ENCODE peak calls at places on chromosomes 3 and 15, in four cellular contexts. One of them, this sample, is unnamed.

GRCh38 chr3:150146891-150147761 is 176.4 kb upstream of the PFN2 start:
- DNase-seq in astrocyte: peak; percentile 97
- DNase-seq in Peyer's patch: no peak
- DNase-seq in A673: no peak
- DNase-seq in this sample: peak; percentile 97

GRCh38 chr3:101381809-101382208 is 61.4 kb upstream of the IMPG2 start:
- DNase-seq in astrocyte: peak; percentile 22
- DNase-seq in Peyer's patch: no peak
- DNase-seq in A673: peak; percentile 77
- DNase-seq in this sample: peak; percentile 73

GRCh38 chr3:179037361-179037760 is 34.2 kb downstream of the ZMAT3 start:
- DNase-seq in astrocyte: peak; percentile 95
- DNase-seq in Peyer's patch: peak; percentile 59
- DNase-seq in A673: peak; percentile 91
- DNase-seq in this sample: peak; percentile 95

GRCh38 chr3:3307491-3307890 is 128.0 kb upstream of the CRBN start:
- DNase-seq in astrocyte: no peak
- DNase-seq in Peyer's patch: no peak
- DNase-seq in A673: no peak
- DNase-seq in this sample: no peak

GRCh38 chr3:183082355-183082915 is 16.9 kb downstream of the MCCC1 start:
- DNase-seq in astrocyte: no peak
- DNase-seq in Peyer's patch: no peak
- DNase-seq in A673: no peak
- DNase-seq in this sample: no peak

GRCh38 chr3:119649764-119650163 is 10.6 kb downstream of the POPDC2 start:
- DNase-seq in astrocyte: no peak
- DNase-seq in Peyer's patch: no peak
- DNase-seq in A673: no peak
- DNase-seq in this sample: peak; percentile 44

GRCh38 chr3:122101646-122102045 is 46.5 kb downstream of the CD86 start:
- DNase-seq in astrocyte: peak; percentile 20
- DNase-seq in Peyer's patch: no peak
- DNase-seq in A673: peak; percentile 78
- DNase-seq in this sample: peak; percentile 58

GRCh38 chr3:184315506-184315867 is 1.1 kb downstream of the EIF4G1 start:
- DNase-seq in astrocyte: no peak
- DNase-seq in Peyer's patch: no peak
- DNase-seq in A673: no peak
- DNase-seq in this sample: no peak

GRCh38 chr15:100430381-100430780 is 88.6 kb upstream of the ADAMTS17 start:
- DNase-seq in astrocyte: no peak
- DNase-seq in Peyer's patch: no peak
- DNase-seq in A673: no peak
- DNase-seq in this sample: no peak

GRCh38 chr3:133119146-133119545 is 81.0 kb downstream of the TMEM108 start:
- DNase-seq in astrocyte: no peak
- DNase-seq in Peyer's patch: no peak
- DNase-seq in A673: no peak
- DNase-seq in this sample: no peak

GRCh38 chr15:50189630-50190029 is 7.6 kb downstream of the SLC27A2 start:
- DNase-seq in astrocyte: no peak
- DNase-seq in Peyer's patch: no peak
- DNase-seq in A673: no peak
- DNase-seq in this sample: no peak

GRCh38 chr3:47083786-47084185 is 80.1 kb downstream of the SETD2 start:
- DNase-seq in astrocyte: no peak
- DNase-seq in Peyer's patch: no peak
- DNase-seq in A673: no peak
- DNase-seq in this sample: no peak

GRCh38 chr3:141940204-141940776 is 63.8 kb downstream of the ATP1B3 start:
- DNase-seq in astrocyte: peak; percentile 71
- DNase-seq in Peyer's patch: peak; percentile 74
- DNase-seq in A673: peak; percentile 78
- DNase-seq in this sample: peak; percentile 28

GRCh38 chr3:47162695-47163022 is 1.3 kb downstream of the SETD2 start:
- DNase-seq in astrocyte: no peak
- DNase-seq in Peyer's patch: no peak
- DNase-seq in A673: no peak
- DNase-seq in this sample: peak; percentile 24

GRCh38 chr3:69718832-69719231 is 20.4 kb upstream of the MITF start:
- DNase-seq in astrocyte: no peak
- DNase-seq in Peyer's patch: no peak
- DNase-seq in A673: no peak
- DNase-seq in this sample: no peak

GRCh38 chr3:27114684-27115083 is 254.5 kb downstream of the NEK10 start:
- DNase-seq in astrocyte: peak; percentile 44
- DNase-seq in Peyer's patch: no peak
- DNase-seq in A673: no peak
- DNase-seq in this sample: peak; percentile 17

GRCh38 chr3:183217548-183218321 is 35.3 kb upstream of the B3GNT5 start:
- DNase-seq in astrocyte: no peak
- DNase-seq in Peyer's patch: no peak
- DNase-seq in A673: no peak
- DNase-seq in this sample: no peak

GRCh38 chr3:180073561-180073960 is 36.8 kb upstream of the PEX5L start:
- DNase-seq in astrocyte: peak; percentile 13
- DNase-seq in Peyer's patch: no peak
- DNase-seq in A673: no peak
- DNase-seq in this sample: no peak

GRCh38 chr15:59456114-59456513 is 18.1 kb downstream of the FAM81A start:
- DNase-seq in astrocyte: no peak
- DNase-seq in Peyer's patch: peak; percentile 81
- DNase-seq in A673: no peak
- DNase-seq in this sample: no peak

GRCh38 chr3:121736112-121736511 is 13.4 kb downstream of the GOLGB1 start:
- DNase-seq in astrocyte: peak; percentile 65
- DNase-seq in Peyer's patch: no peak
- DNase-seq in A673: no peak
- DNase-seq in this sample: peak; percentile 40

GRCh38 chr3:123153124-123153523 is 48.6 kb upstream of the SEC22A start:
- DNase-seq in astrocyte: no peak
- DNase-seq in Peyer's patch: no peak
- DNase-seq in A673: peak; percentile 20
- DNase-seq in this sample: no peak

GRCh38 chr3:132464066-132464465 is 46.8 kb downstream of the DNAJC13 start:
- DNase-seq in astrocyte: peak; percentile 65
- DNase-seq in Peyer's patch: no peak
- DNase-seq in A673: no peak
- DNase-seq in this sample: peak; percentile 81

GRCh38 chr3:16280671-16281070 is 15.7 kb downstream of the OXNAD1 start:
- DNase-seq in astrocyte: no peak
- DNase-seq in Peyer's patch: no peak
- DNase-seq in A673: no peak
- DNase-seq in this sample: no peak

GRCh38 chr15:45471151-45471550 is 51.4 kb downstream of the SLC30A4 start:
- DNase-seq in astrocyte: no peak
- DNase-seq in Peyer's patch: no peak
- DNase-seq in A673: no peak
- DNase-seq in this sample: no peak

GRCh38 chr3:105811518-105812193 is 57.2 kb downstream of the CBLB start:
- DNase-seq in astrocyte: no peak
- DNase-seq in Peyer's patch: no peak
- DNase-seq in A673: no peak
- DNase-seq in this sample: no peak

GRCh38 chr15:70533931-70534742 is 229.2 kb downstream of the UACA start:
- DNase-seq in astrocyte: peak; percentile 25
- DNase-seq in Peyer's patch: no peak
- DNase-seq in A673: peak; percentile 63
- DNase-seq in this sample: no peak

GRCh38 chr3:49217688-49218470 is 46.5 kb downstream of the KLHDC8B start:
- DNase-seq in astrocyte: no peak
- DNase-seq in Peyer's patch: peak; percentile 22
- DNase-seq in A673: no peak
- DNase-seq in this sample: peak; percentile 23

GRCh38 chr15:66515901-66516322 is 10.8 kb downstream of the ZWILCH start:
- DNase-seq in astrocyte: no peak
- DNase-seq in Peyer's patch: no peak
- DNase-seq in A673: peak; percentile 66
- DNase-seq in this sample: peak; percentile 13

GRCh38 chr15:30984118-30984517 is 7.3 kb downstream of the MTMR10 start:
- DNase-seq in astrocyte: no peak
- DNase-seq in Peyer's patch: no peak
- DNase-seq in A673: no peak
- DNase-seq in this sample: peak; percentile 28

GRCh38 chr3:14461748-14462324 is 59.4 kb downstream of the SLC6A6 start:
- DNase-seq in astrocyte: peak; percentile 52
- DNase-seq in Peyer's patch: peak; percentile 72
- DNase-seq in A673: peak; percentile 50
- DNase-seq in this sample: peak; percentile 85

GRCh38 chr15:45583731-45584639 is 3.2 kb upstream of the BLOC1S6 start:
- DNase-seq in astrocyte: no peak
- DNase-seq in Peyer's patch: no peak
- DNase-seq in A673: peak; percentile 31
- DNase-seq in this sample: no peak

GRCh38 chr3:51955893-51956770 is 951 bp downstream of the GPR62 start:
- DNase-seq in astrocyte: peak; percentile 47
- DNase-seq in Peyer's patch: peak; percentile 58
- DNase-seq in A673: peak; percentile 51
- DNase-seq in this sample: peak; percentile 55
- H3K4me3 ChIP-seq in astrocyte: peak overlapping the region; percentile 39
- H3K4me3 ChIP-seq in Peyer's patch: peak overlapping the region; percentile 55
- H3K4me3 ChIP-seq in A673: peak overlapping the region; percentile 34
- H3K4me3 ChIP-seq in this sample: peak overlapping the region; percentile 37

DNA sequence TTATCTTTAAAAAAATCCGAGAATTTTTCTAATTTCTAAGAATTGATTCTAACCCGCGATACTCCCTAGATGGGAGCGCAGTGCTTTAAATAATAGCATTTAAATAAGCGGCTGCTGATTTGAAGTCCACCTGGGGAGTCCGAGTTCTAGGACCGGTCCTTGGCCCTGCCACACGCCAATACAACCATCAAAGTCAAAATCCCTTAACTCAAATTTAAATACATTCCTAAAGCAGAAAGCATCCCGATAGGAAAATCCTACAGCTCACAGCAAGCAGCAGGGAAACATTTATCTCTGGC is 508 bp upstream of the ECT2 start:
- DNase-seq in astrocyte: no peak
- DNase-seq in Peyer's patch: no peak
- DNase-seq in A673: no peak
- DNase-seq in this sample: no peak
- H3K4me3 ChIP-seq in astrocyte: peak overlapping the region; percentile 84
- H3K4me3 ChIP-seq in Peyer's patch: peak overlapping the region; percentile 40
- H3K4me3 ChIP-seq in A673: peak overlapping the region; percentile 79
- H3K4me3 ChIP-seq in this sample: peak overlapping the region; percentile 62

DNA sequence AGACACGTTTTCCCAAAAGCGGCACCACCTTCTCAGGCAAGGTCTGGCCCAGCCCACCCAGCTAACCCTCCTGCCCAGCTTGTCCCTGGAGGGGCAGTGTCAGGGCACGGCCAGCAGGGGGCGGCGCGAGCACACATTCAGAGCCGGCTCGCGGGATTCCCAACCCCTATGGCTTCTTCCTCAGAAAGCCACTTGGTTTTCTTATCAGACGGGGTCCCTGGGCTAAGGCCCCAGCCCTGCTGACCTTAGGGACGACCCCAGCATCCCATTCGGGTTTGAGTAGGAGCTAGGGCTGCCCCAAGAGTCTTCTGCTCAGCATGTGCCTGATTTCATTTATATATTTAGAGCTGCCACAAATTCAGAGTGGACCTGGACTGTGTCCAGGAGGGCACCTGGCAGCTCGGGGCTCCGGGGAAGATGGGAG is 14.5 kb downstream of the RLBP1 start:
- DNase-seq in astrocyte: peak; percentile 27
- DNase-seq in Peyer's patch: peak; percentile 83
- DNase-seq in A673: peak; percentile 85
- DNase-seq in this sample: peak; percentile 72
- H3K4me3 ChIP-seq in astrocyte: no peak overlapping the region
- H3K4me3 ChIP-seq in Peyer's patch: peak overlapping the region; percentile 36
- H3K4me3 ChIP-seq in A673: no peak overlapping the region
- H3K4me3 ChIP-seq in this sample: peak overlapping the region; percentile 28

GRCh38 chr3:62027231-62027630 is 346.1 kb downstream of the FEZF2 start:
- DNase-seq in astrocyte: no peak
- DNase-seq in Peyer's patch: no peak
- DNase-seq in A673: no peak
- DNase-seq in this sample: no peak

GRCh38 chr3:62024882-62025281 is 348.5 kb downstream of the FEZF2 start:
- DNase-seq in astrocyte: no peak
- DNase-seq in Peyer's patch: no peak
- DNase-seq in A673: no peak
- DNase-seq in this sample: no peak

GRCh38 chr3:62032738-62033137 is 340.6 kb downstream of the FEZF2 start:
- DNase-seq in astrocyte: no peak
- DNase-seq in Peyer's patch: no peak
- DNase-seq in A673: no peak
- DNase-seq in this sample: no peak

GRCh38 chr3:62027796-62028195 is 345.6 kb downstream of the FEZF2 start:
- DNase-seq in astrocyte: peak; percentile 68
- DNase-seq in Peyer's patch: no peak
- DNase-seq in A673: no peak
- DNase-seq in this sample: no peak

DNA sequence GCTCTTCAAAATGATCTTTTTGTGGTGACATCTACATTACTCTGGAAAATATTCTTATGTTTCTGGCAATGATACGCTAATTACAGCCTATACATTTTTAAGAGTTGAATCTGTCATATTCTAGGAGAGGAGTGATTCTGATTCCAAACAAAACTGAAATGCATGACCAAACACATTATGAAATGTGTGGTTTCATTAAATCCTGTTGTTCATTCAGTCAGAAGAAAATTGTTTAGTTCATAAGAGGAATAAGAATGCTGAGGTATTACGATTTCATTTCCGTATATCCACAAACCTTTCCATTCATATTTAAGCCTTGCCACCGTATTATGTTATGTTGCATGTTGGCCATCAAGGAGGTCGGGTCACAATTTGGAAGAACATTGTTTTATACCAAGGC is 345.1 kb downstream of the FEZF2 start:
- DNase-seq in astrocyte: peak; percentile 61
- DNase-seq in Peyer's patch: no peak
- DNase-seq in A673: no peak
- DNase-seq in this sample: no peak
- H3K4me3 ChIP-seq in astrocyte: no peak overlapping the region
- H3K4me3 ChIP-seq in Peyer's patch: no peak overlapping the region
- H3K4me3 ChIP-seq in A673: no peak overlapping the region
- H3K4me3 ChIP-seq in this sample: no peak overlapping the region

DNA sequence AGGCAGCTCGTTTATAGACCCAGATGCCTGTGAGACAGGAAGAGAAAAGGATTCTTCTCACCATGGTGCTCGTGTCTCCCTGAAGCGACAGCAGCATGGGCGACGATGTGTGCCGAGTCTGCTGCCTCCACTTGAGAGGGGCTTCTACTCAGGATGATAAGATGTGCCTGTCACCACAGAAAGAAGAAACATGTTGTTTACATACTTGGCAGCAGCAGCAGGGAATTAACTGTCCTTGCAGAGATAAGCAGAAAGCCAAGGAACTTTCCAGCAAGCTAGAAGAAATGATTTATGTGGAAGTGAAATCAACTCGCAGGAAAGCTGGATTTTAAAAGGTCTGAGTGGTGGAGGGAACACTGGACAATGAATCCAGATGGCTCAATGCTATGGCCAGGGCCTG is 70.1 kb downstream of the SYNM start:
- DNase-seq in astrocyte: no peak
- DNase-seq in Peyer's patch: no peak
- DNase-seq in A673: no peak
- DNase-seq in this sample: no peak
- H3K4me3 ChIP-seq in astrocyte: no peak overlapping the region
- H3K4me3 ChIP-seq in Peyer's patch: no peak overlapping the region
- H3K4me3 ChIP-seq in A673: no peak overlapping the region
- H3K4me3 ChIP-seq in this sample: no peak overlapping the region

This sample was measured in choroid plexus epithelial cell.